ENCODE peak calls at places on chromosomes 11 and 22, in five cellular contexts. D is breast epithelium, O is stomach, A is K562, W is HCT116. I is an unnamed sample.

GRCh38 chr22:30373331-30374325 is 13.6 kb downstream of the RNF215 start:
- DNase-seq in D (no peak), O (no peak), A (no peak), W (no peak), I (no peak)

GRCh38 chr11:6656936-6657335 is 1.3 kb upstream of the DCHS1 start:
- DNase-seq in D (no peak), O (no peak), A (no peak), W (no peak), I (no peak)

GRCh38 chr11:15412054-15412453 is 297.3 kb downstream of the INSC start:
- DNase-seq in D (no peak), O (no peak), A (no peak), W (no peak), I (no peak)

GRCh38 chr11:13335319-13335718 is 57.7 kb downstream of the BMAL1 start:
- DNase-seq in D (no peak), O (peak), A (peak), W (no peak), I (peak)

GRCh38 chr11:8826901-8827560 is 84.0 kb upstream of the AKIP1 start:
- DNase-seq in D (no peak), O (no peak), A (no peak), W (no peak), I (no peak)

GRCh38 chr11:117096140-117096972 is 1.9 kb downstream of the SIK3 start:
- DNase-seq in D (no peak), O (no peak), A (no peak), W (no peak), I (no peak)

GRCh38 chr11:2686360-2687222 is 13.2 kb downstream of the KCNQ1OT1 start:
- DNase-seq in D (peak), O (no peak), A (no peak), W (no peak), I (no peak)

GRCh38 chr11:126392638-126393023 is 37.1 kb downstream of the ST3GAL4 start:
- DNase-seq in D (no peak), O (no peak), A (no peak), W (no peak), I (no peak)

GRCh38 chr11:37449146-37449545 is 851.1 kb upstream of the RAG2 start:
- DNase-seq in D (no peak), O (no peak), A (no peak), W (no peak), I (no peak)

GRCh38 chr11:47514825-47515647 is 37.9 kb downstream of the CELF1 start:
- DNase-seq in D (no peak), O (no peak), A (peak), W (no peak), I (no peak)

GRCh38 chr11:93737904-93738612 is 3.2 kb downstream of the TAF1D start:
- DNase-seq in D (no peak), O (no peak), A (no peak), W (no peak), I (no peak)

GRCh38 chr22:38858492-38858891 is 13.5 kb downstream of the CBX6 start:
- DNase-seq in D (no peak), O (no peak), A (no peak), W (no peak), I (no peak)

GRCh38 chr11:117175781-117176180 is 2.8 kb upstream of the SIDT2 start:
- DNase-seq in D (no peak), O (no peak), A (no peak), W (no peak), I (no peak)

GRCh38 chr22:39351689-39352214 is 2.0 kb downstream of the SYNGR1 start:
- DNase-seq in D (no peak), O (no peak), A (no peak), W (no peak), I (no peak)

GRCh38 chr11:122235615-122236014 is 119.6 kb upstream of the BLID start:
- DNase-seq in D (no peak), O (no peak), A (no peak), W (no peak), I (no peak)

GRCh38 chr11:47566166-47566546 is 757 bp downstream of the PTPMT1 start:
- DNase-seq in D (no peak), O (peak), A (no peak), W (no peak), I (no peak)

GRCh38 chr22:38317995-38318715 is 922 bp upstream of the CSNK1E start:
- DNase-seq in D (peak), O (peak), A (peak), W (peak), I (peak)

GRCh38 chr11:12224537-12224893 is 114.1 kb downstream of the MICAL2 start:
- DNase-seq in D (no peak), O (peak), A (no peak), W (no peak), I (peak)

GRCh38 chr11:110896358-110896757 is 184.1 kb upstream of the ARHGAP20 start:
- DNase-seq in D (no peak), O (no peak), A (no peak), W (no peak), I (no peak)

GRCh38 chr22:23053912-23054530 is 16.3 kb upstream of the GNAZ start:
- DNase-seq in D (peak), O (no peak), A (peak), W (no peak), I (no peak)

GRCh38 chr11:6397636-6398035 is 7.4 kb downstream of the SMPD1 start:
- DNase-seq in D (no peak), O (no peak), A (no peak), W (no peak), I (no peak)

GRCh38 chr22:49614966-49615965 is 212.4 kb downstream of the BRD1 start:
- DNase-seq in D (peak), O (no peak), A (no peak), W (no peak), I (no peak)

GRCh38 chr11:12007769-12008737 is at the start of gene DKK3:
- DNase-seq in D (no peak), O (no peak), A (no peak), W (no peak), I (peak)

GRCh38 chr11:118530683-118531596 is at the start of gene TMEM25:
- DNase-seq in D (peak), O (peak), A (peak), W (no peak), I (peak)

GRCh38 chr11:102604875-102605274 is 20.3 kb downstream of the MMP20 start:
- DNase-seq in D (no peak), O (no peak), A (no peak), W (no peak), I (no peak)

GRCh38 chr22:32708835-32709234 is 92.7 kb upstream of the TIMP3 start:
- DNase-seq in D (no peak), O (no peak), A (no peak), W (no peak), I (no peak)

GRCh38 chr11:31799036-31799793 is 11.9 kb downstream of the PAX6 start:
- DNase-seq in D (no peak), O (no peak), A (no peak), W (no peak), I (no peak)

GRCh38 chr22:22508274-22509176 is at the start of gene ZNF280B:
- DNase-seq in D (no peak), O (peak), A (peak), W (peak), I (peak)

GRCh38 chr22:20203142-20204099 is 52.6 kb upstream of the CCDC188 start:
- DNase-seq in D (no peak), O (peak), A (peak), W (no peak), I (no peak)

GRCh38 chr11:99015634-99016454 is 4.9 kb upstream of the CNTN5 start:
- DNase-seq in D (no peak), O (no peak), A (peak), W (peak), I (no peak)

GRCh38 chr22:41383085-41383484 is 1.3 kb downstream of the TEF start:
- DNase-seq in D (no peak), O (no peak), A (no peak), W (no peak), I (no peak)

GRCh38 chr22:41382610-41383009 is 868 bp downstream of the TEF start:
- DNase-seq in D (no peak), O (no peak), A (no peak), W (no peak), I (no peak)

GRCh38 chr22:41382098-41382578 is 396 bp downstream of the TEF start:
- DNase-seq in D (peak), O (peak), A (peak), W (no peak), I (peak)

GRCh38 chr22:41380993-41381328 is 781 bp upstream of the TEF start:
- DNase-seq in D (no peak), O (peak), A (no peak), W (peak), I (peak)

GRCh38 chr22:41381329-41382097 is at the start of gene TEF:
- DNase-seq in D (peak), O (peak), A (peak), W (peak), I (peak)
- TF ChIP-seq POLR2AphosphoS5 in D (peak), O (peak), A (no peak), W (no peak), I (peak)

DNA sequence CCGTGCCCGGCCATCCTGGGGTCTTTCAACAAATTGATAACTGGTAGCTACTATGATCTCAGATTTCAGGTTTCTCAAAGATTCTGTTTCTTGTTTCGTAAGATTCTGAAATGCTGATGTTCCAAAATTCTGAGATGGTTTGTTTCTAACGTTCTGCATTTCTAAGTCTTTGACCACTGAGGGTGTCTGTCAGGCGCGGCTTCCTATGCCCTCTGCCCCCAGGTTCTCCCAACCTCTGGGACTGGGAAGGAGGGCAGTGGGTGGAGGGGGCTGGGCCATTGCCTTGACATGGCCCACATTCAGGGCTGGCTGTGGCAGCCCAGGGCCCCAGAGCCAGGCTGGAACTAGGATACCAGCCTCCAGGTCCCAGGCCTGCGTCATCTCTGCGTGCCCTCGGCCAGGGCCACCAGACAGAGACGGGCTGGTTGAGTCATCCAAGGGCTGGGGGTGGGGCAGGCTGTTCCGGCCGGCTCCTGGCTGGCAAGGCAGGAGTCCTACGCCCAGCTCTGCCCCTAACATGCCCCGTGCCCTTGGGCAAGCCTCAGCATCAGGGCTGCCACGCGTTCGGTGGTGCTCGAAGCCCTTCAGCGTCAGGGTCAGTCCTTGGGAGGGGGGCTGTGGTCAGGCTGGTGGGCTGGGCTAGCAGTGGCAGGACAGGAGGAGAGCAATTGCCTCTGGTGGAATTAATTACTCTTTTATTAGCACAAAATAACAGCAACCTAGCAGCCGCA is 5.2 kb downstream of the TMEM134 start:
- DNase-seq in D (peak), O (peak), A (peak), W (peak), I (no peak)
- TF ChIP-seq POLR2AphosphoS5 in D (no peak), O (no peak), A (no peak), W (peak), I (no peak)

DNA sequence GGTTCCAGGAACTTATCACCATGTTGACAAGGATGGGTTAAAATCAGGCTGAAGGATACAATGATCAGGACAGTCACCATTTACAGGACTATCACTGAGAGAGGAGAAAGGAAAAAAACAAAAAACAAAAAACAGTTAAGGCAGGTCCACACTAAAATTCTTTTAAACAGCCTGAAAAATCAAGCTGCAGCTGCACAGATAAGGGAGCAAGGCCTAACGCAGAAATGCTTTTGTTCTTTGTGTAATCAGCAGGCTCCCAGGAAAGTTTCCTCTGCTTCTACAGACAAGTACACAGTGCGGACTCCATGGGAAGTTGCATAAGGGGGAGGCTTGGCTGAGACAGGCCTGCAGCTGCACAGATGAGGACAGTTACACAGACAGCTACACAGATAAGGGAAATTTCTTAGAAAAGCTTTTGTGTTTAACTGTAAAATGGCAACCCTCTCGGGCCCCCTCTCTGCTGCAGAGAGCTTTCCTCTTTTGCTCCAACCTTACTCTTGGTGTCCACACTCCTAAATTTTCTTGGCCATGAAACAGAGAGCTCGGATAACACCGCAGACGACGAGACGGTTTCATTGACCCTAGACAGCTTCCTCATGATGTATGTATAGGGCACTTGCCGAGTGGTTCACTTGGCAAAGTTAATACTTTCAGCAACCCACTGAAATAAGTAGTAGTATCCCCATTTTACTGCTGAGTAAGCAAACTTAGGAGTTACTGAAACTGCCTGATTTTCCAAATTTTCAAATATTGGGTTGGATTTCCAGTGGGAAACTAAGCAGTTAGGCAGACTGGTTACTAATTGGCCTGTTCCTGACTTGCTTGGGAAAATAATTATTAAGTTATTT is 45.5 kb downstream of the PIWIL3 start:
- DNase-seq in D (no peak), O (no peak), A (peak), W (no peak), I (no peak)
- TF ChIP-seq POLR2AphosphoS5 in D (no peak), O (no peak), A (peak), W (no peak), I (no peak)

GRCh38 chr11:65425105-65425970 is 2.7 kb downstream of the NEAT1 start:
- DNase-seq in D (peak), O (peak), A (no peak), W (peak), I (no peak)
- TF ChIP-seq POLR2AphosphoS5 in D (peak), O (peak), A (peak), W (peak), I (peak)

GRCh38 chr11:128462189-128462588 is 125.2 kb downstream of the ETS1 start:
- DNase-seq in D (no peak), O (no peak), A (no peak), W (no peak), I (no peak)
- TF ChIP-seq POLR2AphosphoS5 in D (no peak), O (no peak), A (no peak), W (no peak), I (no peak)

DNA sequence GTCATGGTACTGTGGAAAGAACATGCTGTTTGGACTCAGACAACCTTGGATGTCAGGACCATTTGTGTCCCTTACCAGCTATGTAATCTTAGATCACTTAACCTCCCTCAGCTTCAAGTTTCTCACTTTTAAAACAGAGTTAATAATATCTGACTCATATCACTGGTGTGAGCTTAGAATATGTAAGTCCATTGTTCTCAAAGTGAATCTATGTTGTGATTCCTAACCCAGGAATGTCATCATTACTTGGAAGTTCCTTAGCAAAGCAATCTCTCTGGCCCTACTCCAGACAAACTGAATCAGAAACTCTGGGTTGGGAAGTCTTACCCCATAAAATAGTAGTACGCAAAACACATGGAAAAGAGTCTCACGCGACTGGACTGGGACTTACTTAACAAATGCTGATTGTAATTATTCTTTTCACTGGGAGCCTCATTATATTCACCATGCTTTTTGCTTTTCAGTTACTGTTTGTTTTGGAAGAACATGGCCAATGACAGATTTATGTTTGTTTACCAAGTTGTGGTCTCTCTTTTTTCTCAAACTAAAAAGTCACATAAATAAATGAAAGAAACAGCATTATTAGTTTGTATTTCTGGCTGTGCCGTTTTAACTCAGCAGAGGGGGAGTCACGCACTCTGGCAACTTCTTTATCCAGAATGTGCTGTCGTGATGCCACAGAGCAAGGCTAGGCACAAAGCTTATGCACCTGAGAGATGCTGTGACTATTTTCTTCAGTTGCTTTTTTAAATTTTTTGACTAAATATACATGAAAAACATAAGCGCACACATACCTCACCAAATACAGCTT is 217.7 kb upstream of the CTSC start:
- DNase-seq in D (no peak), O (no peak), A (no peak), W (peak), I (peak)
- TF ChIP-seq POLR2AphosphoS5 in D (no peak), O (no peak), A (no peak), W (peak), I (no peak)

DNA sequence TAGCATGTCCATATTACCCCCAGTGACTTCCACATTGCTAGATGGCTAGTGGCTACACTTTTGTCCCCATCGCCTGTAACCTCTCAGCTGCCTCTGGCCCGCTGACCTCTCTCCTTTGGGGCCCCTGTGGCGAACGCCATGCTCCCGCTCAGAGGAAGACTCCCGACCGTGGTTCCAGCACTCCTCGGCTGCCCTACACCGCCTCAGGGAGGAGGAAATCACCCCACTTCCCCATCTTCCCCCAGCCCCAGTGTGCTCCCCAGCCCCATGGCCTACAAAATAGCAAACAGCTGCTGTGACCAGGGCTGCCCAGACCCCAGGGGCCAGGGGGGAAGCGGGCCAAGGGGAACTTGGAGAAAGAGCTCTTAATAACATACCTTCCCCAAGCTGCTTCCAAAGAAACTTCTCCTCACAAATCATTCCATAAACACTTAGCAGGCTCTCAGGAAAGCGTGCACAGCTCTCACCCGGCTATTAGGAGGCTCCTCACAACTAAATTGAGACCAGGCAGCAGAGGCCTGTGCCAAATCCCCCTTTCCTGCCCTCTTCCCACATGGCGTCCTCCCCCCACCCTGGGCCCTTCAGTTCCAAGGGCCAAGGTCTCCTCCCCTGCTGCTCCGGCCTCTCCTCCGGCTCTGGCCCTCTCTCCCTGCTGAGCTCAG is 63.5 kb upstream of the WNT11 start:
- DNase-seq in D (no peak), O (no peak), A (no peak), W (no peak), I (no peak)
- TF ChIP-seq POLR2AphosphoS5 in D (no peak), O (no peak), A (no peak), W (no peak), I (no peak)

DNA sequence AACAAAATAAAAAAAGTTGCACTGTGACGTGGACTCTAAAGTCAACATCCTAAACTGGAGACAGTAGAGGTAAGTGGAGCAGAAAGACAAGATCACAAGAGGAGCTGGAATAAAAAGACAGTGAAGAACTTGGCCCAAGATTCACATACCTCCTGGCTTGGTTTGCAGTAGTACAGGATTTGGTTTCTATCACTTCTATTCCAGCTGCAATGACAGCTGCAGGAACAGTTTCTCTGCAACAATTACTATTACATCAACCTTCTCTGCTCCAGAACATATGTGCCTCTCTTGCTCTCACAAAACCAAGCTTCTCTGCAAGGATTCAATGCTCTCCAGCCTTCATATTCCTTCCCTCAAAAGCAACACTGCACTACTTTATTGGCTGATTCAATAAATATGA is 7.8 kb upstream of the KDM2A start:
- DNase-seq in D (no peak), O (no peak), A (no peak), W (no peak), I (no peak)
- TF ChIP-seq POLR2AphosphoS5 in D (no peak), O (no peak), A (no peak), W (no peak), I (no peak)